ENCODE peak calls at places on chromosomes 16 and 17, in six cellular contexts. C is HepG2, F is IMR-90, Z is lung, T is heart right ventricle, G is upper lobe of right lung. M is an unnamed sample. For H3K9me3, the result is how much of the 10 kb centered on the place peaks cover.

GRCh38 chr17:82065638-82066303 is at the start of gene DUS1L:
- DNase-seq in F (peak), G (peak), C (no peak), Z (peak), T (peak), M (peak)

GRCh38 chr16:75063549-75064082 is 53.0 kb downstream of the LDHD start:
- DNase-seq in T (no peak), G (no peak), Z (no peak), F (no peak), C (no peak), M (no peak)

GRCh38 chr16:69477546-69477945 is 53.1 kb downstream of the CYB5B start:
- DNase-seq in G (no peak), F (peak), Z (no peak), C (no peak), T (no peak), M (no peak)

GRCh38 chr17:6100146-6100545 is 30.0 kb downstream of the WSCD1 start:
- DNase-seq in Z (no peak), F (no peak), T (no peak), G (peak), C (no peak), M (no peak)

GRCh38 chr16:87628940-87629339 is 26.6 kb downstream of the JPH3 start:
- DNase-seq in F (peak), T (no peak), G (no peak), C (no peak), Z (no peak), M (no peak)

GRCh38 chr17:7841309-7841621 is 7.2 kb downstream of the KDM6B start:
- DNase-seq in G (no peak), Z (no peak), C (no peak), T (no peak), F (no peak), M (no peak)

GRCh38 chr17:12134101-12134500 is 113.4 kb downstream of the MAP2K4 start:
- DNase-seq in G (no peak), C (no peak), Z (no peak), T (no peak), F (no peak), M (no peak)

GRCh38 chr16:71767060-71767900 is 41.4 kb downstream of the AP1G1 start:
- DNase-seq in C (no peak), G (no peak), Z (no peak), T (no peak), F (no peak), M (no peak)

GRCh38 chr17:17698371-17698770 is 17.1 kb downstream of the RAI1 start:
- DNase-seq in F (no peak), T (no peak), Z (no peak), C (no peak), G (no peak), M (no peak)

GRCh38 chr16:78094166-78094565 is 5.3 kb upstream of the WWOX start:
- DNase-seq in F (no peak), T (no peak), C (no peak), Z (no peak), G (no peak), M (peak)

GRCh38 chr16:77585379-77585778 is 136.9 kb upstream of the NUDT7 start:
- DNase-seq in C (no peak), T (no peak), Z (no peak), F (peak), G (no peak), M (no peak)

GRCh38 chr16:79316004-79316458 is 284.5 kb downstream of the MAF start:
- DNase-seq in Z (no peak), G (no peak), C (no peak), T (no peak), F (no peak), M (no peak)

GRCh38 chr17:77884019-77884418 is 74.5 kb upstream of the TNRC6C start:
- DNase-seq in C (no peak), G (no peak), F (peak), Z (no peak), T (no peak), M (no peak)

GRCh38 chr17:63529711-63530556 is 6.8 kb downstream of the KCNH6 start:
- DNase-seq in G (no peak), T (no peak), F (no peak), Z (no peak), C (no peak), M (no peak)

GRCh38 chr17:78437508-78438169 is 59.2 kb downstream of the PGS1 start:
- DNase-seq in G (no peak), Z (no peak), T (no peak), F (no peak), C (no peak), M (no peak)

GRCh38 chr16:49559242-49559641 is 185.6 kb downstream of the C16orf78 start:
- DNase-seq in G (no peak), C (no peak), T (no peak), F (no peak), Z (no peak), M (no peak)

GRCh38 chr16:31916056-31916488 is 42.5 kb downstream of the ZNF267 start:
- DNase-seq in G (no peak), F (no peak), T (no peak), C (no peak), Z (no peak), M (no peak)
- H3K9me3 ChIP-seq in G (half or more), F (half or more), T (half or more), C (half or more), Z (under half), M (half or more)

GRCh38 chr17:45398800-45399199 is 33.9 kb downstream of the ARHGAP27 start:
- DNase-seq in Z (no peak), F (no peak), T (no peak), G (no peak), C (no peak), M (no peak)
- TF ChIP-seq CTCF in Z (no peak), F (no peak), T (peak), G (no peak), C (no peak), M (no peak)

DNA sequence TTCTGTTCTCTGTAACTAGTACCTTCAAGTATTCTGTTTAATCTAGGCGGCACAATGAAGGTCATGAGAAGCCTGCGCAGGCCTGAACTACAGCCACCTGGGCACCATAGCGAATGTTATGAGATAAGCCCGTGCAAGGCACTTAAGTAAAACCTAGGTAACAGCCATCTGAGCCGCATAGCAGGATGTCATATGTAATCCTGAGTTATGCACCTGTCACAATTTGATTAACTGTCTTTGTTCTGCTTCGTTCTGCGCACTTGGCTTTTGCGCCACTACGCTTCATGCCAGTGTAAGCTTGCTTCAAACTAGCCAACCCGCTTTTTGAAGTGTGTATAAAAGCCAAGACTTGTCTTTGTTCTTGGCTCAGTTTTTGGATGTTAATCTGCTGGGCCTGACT is 449.8 kb downstream of the KCNJ18 start:
- DNase-seq in T (no peak), F (no peak), G (no peak), C (no peak), Z (no peak), M (no peak)
- H3K9me3 ChIP-seq in T (under half), F (under half), G (under half), C (half or more), Z (under half), M (under half)

GRCh38 chr16:85640254-85640558 is 27.1 kb downstream of the GSE1 start:
- DNase-seq in C (no peak), Z (no peak), F (no peak), T (no peak), G (no peak), M (no peak)

GRCh38 chr16:85640606-85641005 is 27.5 kb downstream of the GSE1 start:
- DNase-seq in G (no peak), Z (no peak), C (no peak), T (no peak), F (no peak), M (no peak)

GRCh38 chr16:85638695-85639409 is 25.7 kb downstream of the GSE1 start:
- DNase-seq in Z (no peak), C (no peak), G (no peak), F (no peak), T (no peak), M (no peak)

GRCh38 chr16:85638248-85638647 is 25.1 kb downstream of the GSE1 start:
- DNase-seq in C (no peak), G (no peak), F (no peak), Z (no peak), T (no peak), M (no peak)

DNA sequence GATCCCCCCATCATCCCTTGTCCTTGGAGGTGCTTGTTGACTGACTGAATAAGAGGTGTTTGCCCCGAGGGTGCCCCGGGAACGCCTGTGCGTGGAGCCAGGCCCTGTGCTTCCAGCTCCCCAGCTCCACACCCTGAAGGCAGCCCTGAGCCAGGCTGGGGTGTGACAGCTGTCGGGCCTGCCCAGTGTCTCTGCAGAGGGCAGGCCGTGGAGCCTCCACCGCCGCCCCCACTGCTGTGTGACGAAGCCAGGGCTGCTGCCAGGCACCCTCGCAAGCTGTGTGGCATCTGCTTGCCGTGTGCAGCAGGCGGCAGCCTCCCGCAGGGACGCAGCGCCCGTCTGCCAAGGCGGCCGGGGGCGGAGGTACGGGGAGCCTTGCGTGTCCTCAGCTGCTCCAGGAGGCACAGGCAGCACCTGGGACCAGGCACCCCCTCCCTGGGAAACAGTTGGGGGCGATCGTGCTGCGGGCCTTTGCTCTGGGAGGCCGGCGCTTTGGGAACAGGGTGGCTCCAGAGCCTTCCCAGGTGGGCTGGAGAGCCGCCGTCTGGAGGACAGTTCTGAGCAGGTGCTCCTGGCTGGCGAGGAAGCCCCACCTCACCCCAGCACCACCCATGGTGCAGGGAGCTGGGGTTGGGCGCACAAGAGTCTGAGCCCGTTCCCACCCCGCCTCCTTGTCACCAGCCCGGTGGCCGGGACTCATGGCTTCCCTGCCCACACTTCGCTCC is 26.6 kb downstream of the GSE1 start:
- DNase-seq in G (no peak), C (no peak), F (no peak), Z (no peak), T (peak), M (no peak)
- TF ChIP-seq CTCF in G (no peak), C (no peak), F (no peak), Z (no peak), T (peak), M (no peak)

DNA sequence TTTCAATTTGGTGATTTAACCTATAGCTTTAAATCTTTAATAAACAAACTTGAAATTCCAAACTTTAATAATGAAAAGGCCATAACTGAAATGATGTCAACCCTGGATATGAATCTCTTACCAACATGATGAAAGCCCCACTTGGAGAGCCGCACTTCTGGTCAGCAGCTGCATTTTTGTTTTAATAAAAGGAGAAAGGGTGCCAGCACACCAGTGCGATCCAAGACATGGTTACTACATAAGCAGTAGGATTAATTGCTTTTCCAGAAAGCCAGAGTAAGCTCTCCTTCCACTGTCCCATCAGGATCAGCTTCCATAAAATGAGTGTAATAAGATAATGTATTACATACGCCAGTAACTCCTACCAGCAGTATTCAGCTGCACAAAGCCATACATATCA is 26.2 kb upstream of the NACA2 start:
- DNase-seq in C (no peak), T (no peak), Z (no peak), F (peak), G (no peak), M (no peak)
- H3K9me3 ChIP-seq in C (under half), T (under half), Z (under half), F (under half), G (under half), M (under half)

GRCh38 chr17:80899402-80900268 is 92.0 kb upstream of the CHMP6 start:
- DNase-seq in T (no peak), G (peak), Z (peak), C (peak), F (peak), M (peak)
- TF ChIP-seq CTCF in T (peak), G (peak), Z (no peak), C (peak), F (peak), M (peak)

DNA sequence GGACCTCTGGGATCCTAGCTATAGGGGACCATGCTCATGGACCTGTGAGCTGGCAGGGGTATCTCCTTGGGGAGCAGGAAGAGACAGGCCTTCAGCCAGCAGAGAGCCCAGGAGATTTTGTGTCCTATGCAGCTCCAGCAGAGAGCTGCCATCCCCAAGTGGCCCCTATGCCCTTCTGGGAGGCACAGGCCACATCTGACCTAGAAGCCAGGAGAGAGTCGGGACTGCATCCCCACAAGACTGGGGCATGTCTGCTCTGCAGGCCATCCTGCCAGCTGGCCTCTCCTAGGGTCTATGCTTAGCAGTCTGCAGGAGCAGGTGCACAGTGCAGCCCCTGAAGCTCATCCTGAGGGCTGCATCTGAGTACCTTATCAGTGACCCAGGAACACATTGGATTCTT is 279.5 kb downstream of the KIF2B start:
- DNase-seq in G (no peak), T (no peak), Z (no peak), F (no peak), C (no peak), M (no peak)
- H3K9me3 ChIP-seq in G (under half), T (under half), Z (under half), F (under half), C (half or more), M (under half)